ENCODE peak calls at places on chromosomes 12 and 14, in nine cellular contexts. R is thoracic aorta, O is D721Med, B is glutamatergic neuron, X is Peyer's patch, I is choroid plexus epithelial cell, A is AG10803, G is pancreas, D is fibroblast of villous mesenchyme. Y is an unnamed sample.

GRCh38 chr12:81668475-81668874 is 90.7 kb downstream of the PPFIA2 start:
- DNase-seq in X (no peak), R (no peak), G (no peak), I (peak; percentile 91), A (peak; percentile 66), O (no peak), D (peak; percentile 65), B (no peak), Y (peak; percentile 86)

GRCh38 chr12:56153291-56154065 is 1.1 kb downstream of the MYL6B start:
- DNase-seq in I (no peak), O (no peak), B (no peak), A (no peak), R (no peak), D (no peak), X (no peak), G (no peak), Y (no peak)

GRCh38 chr12:29620030-29620429 is 122.5 kb upstream of the OVCH1 start:
- DNase-seq in G (no peak), B (no peak), X (no peak), D (no peak), A (no peak), R (no peak), O (no peak), I (no peak), Y (no peak)

GRCh38 chr14:66105819-66106218 is 380.4 kb upstream of the CCDC196 start:
- DNase-seq in A (peak; percentile 63), B (no peak), O (no peak), G (no peak), I (peak; percentile 9), X (no peak), R (no peak), D (no peak), Y (no peak)

GRCh38 chr14:75306917-75307699 is 28.5 kb downstream of the FOS start:
- DNase-seq in R (no peak), D (no peak), G (no peak), I (peak; percentile 56), X (no peak), B (no peak), O (no peak), A (peak; percentile 16), Y (no peak)

GRCh38 chr14:93709249-93709648 is 79.0 kb downstream of the PRIMA1 start:
- DNase-seq in O (no peak), G (no peak), B (no peak), A (no peak), D (no peak), X (no peak), R (no peak), I (no peak), Y (no peak)

GRCh38 chr12:92297932-92298681 is 152.5 kb upstream of the BTG1 start:
- DNase-seq in G (no peak), D (peak; percentile 33), I (peak; percentile 47), A (peak; percentile 96), X (no peak), O (no peak), B (no peak), R (no peak), Y (no peak)

GRCh38 chr12:85874064-85874463 is at the start of gene NTS:
- DNase-seq in D (no peak), R (no peak), O (no peak), B (no peak), G (no peak), X (no peak), I (peak; percentile 21), A (no peak), Y (no peak)

GRCh38 chr12:53751336-53752191 is at the start of gene CISTR:
- DNase-seq in R (no peak), I (no peak), G (peak; percentile 47), B (peak; percentile 56), D (no peak), O (no peak), A (no peak), X (no peak), Y (no peak)

GRCh38 chr12:55296469-55296868 is at the start of gene OR6C6:
- DNase-seq in O (no peak), A (no peak), B (no peak), D (no peak), I (no peak), X (no peak), G (no peak), R (no peak), Y (no peak)

GRCh38 chr14:61147369-61147897 is 133.7 kb downstream of the TMEM30B start:
- DNase-seq in A (no peak), G (no peak), D (no peak), I (peak; percentile 72), R (no peak), B (no peak), O (no peak), X (no peak), Y (no peak)

GRCh38 chr14:78902010-78902623 is 731.9 kb downstream of the NRXN3 start:
- DNase-seq in R (no peak), B (peak; percentile 73), O (no peak), A (peak; percentile 42), I (peak; percentile 78), X (no peak), G (peak; percentile 33), D (peak; percentile 36), Y (peak; percentile 63)

GRCh38 chr12:88756153-88756552 is 175.9 kb upstream of the KITLG start:
- DNase-seq in B (no peak), G (no peak), A (no peak), D (no peak), R (no peak), X (no peak), O (no peak), I (no peak), Y (no peak)

GRCh38 chr14:75340921-75341320 is 62.3 kb downstream of the FOS start:
- DNase-seq in B (no peak), A (no peak), I (peak; percentile 66), R (peak; percentile 49), D (peak; percentile 30), G (no peak), X (no peak), O (no peak), Y (no peak)

DNA sequence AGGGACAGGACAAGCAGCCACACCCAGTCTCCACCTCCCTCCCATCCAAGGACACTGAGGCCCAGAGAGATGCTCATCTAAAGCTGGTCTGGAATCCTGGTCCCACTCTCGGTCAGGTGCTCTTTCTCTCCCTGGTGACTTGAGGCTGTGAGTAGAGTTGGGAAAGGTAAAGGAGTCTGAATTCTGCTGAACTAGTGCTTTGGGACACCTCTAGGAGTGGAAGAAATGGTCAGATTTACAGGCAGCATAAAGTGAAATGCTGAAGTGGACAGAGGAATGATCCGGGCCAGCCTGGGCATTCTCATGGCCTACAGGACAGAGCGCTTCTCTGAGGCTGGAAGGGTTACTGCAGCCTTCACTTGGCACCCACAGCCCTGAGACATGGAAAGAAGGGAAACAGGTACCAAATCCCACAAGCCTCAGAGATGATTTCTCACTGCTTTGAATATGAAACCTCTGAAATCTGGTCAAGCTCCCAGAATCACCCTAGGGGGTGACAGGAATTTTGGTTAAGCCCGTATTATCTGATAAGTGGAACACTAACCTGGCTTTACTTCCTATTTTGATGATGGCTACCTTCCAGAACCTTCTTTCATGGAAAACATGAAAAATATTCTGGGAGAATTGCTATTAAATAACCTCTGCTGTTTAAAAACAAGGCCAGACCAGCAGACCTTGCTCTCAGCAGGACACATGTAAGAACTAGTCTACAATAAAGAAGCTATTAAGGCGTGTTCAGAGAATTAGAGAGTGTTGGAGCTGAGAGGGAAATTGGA is 281.7 kb downstream of the ZFP36L1 start:
- DNase-seq in B (no peak), R (no peak), A (no peak), I (peak; percentile 39), X (no peak), G (no peak), O (no peak), D (peak; percentile 28), Y (no peak)
- TF ChIP-seq CTCF in B (no peak), R (no peak), A (peak; percentile 15), I (peak; percentile 24), X (no peak), G (no peak), O (no peak), D (peak; percentile 4), Y (peak; percentile 13)

GRCh38 chr12:111488271-111488670 is 82.5 kb downstream of the SH2B3 start:
- DNase-seq in I (peak; percentile 87), D (peak; percentile 86), R (no peak), G (no peak), A (no peak), X (no peak), B (no peak), O (no peak), Y (no peak)

DNA sequence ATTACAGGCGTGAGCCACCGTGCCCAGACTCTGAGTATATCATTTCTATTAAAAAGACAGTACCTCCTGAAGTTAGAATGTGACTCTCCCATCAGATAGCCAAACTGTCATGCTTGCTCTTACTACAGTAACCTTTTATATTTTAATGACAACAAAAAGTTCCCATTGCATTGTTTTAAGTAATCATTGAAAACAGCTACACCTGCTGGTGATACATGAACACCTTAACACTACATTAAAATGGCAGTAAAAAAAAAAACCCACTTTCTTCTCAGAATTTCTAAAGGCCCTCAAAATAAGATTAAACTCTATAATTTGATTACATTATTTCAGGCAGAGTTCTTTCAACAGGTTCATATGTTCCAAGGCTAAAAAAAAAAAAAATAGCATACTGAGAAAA is 76.7 kb downstream of the SH2B3 start:
- DNase-seq in G (no peak), R (no peak), B (no peak), X (no peak), I (peak; percentile 15), A (no peak), O (no peak), D (no peak), Y (no peak)
- TF ChIP-seq CTCF in G (no peak), R (no peak), B (no peak), X (no peak), I (peak; percentile 41), A (peak; percentile 29), O (no peak), D (peak; percentile 23), Y (peak; percentile 31)

GRCh38 chr12:41511247-41511646 is 323.1 kb downstream of the PDZRN4 start:
- DNase-seq in B (no peak), D (no peak), G (no peak), I (no peak), A (no peak), R (no peak), X (no peak), O (no peak), Y (peak; percentile 88)

GRCh38 chr12:41514050-41514449 is 325.9 kb downstream of the PDZRN4 start:
- DNase-seq in I (no peak), O (no peak), B (no peak), D (no peak), A (no peak), X (no peak), R (no peak), G (no peak), Y (peak; percentile 85)

GRCh38 chr12:41515953-41516352 is 327.8 kb downstream of the PDZRN4 start:
- DNase-seq in A (no peak), X (no peak), O (no peak), D (no peak), I (no peak), G (no peak), R (no peak), B (no peak), Y (no peak)

GRCh38 chr12:41512531-41512930 is 324.4 kb downstream of the PDZRN4 start:
- DNase-seq in A (no peak), X (no peak), B (no peak), D (no peak), I (no peak), O (no peak), R (no peak), G (no peak), Y (no peak)

GRCh38 chr12:41514907-41515306 is 326.8 kb downstream of the PDZRN4 start:
- DNase-seq in R (no peak), D (no peak), X (no peak), I (peak; percentile 32), G (no peak), O (no peak), A (no peak), B (no peak), Y (no peak)
- TF ChIP-seq CTCF in R (no peak), D (peak; percentile 55), X (no peak), I (peak; percentile 63), G (no peak), O (no peak), A (peak; percentile 2), B (no peak), Y (no peak)

GRCh38 chr12:108850854-108851573 is 6.4 kb downstream of the SSH1 start:
- DNase-seq in B (peak; percentile 71), X (no peak), D (peak; percentile 94), G (no peak), A (peak; percentile 85), R (no peak), I (peak; percentile 96), O (no peak), Y (peak; percentile 64)
- TF ChIP-seq CTCF in B (no peak), X (no peak), D (peak; percentile 24), G (no peak), A (peak; percentile 47), R (no peak), I (peak; percentile 41), O (peak; percentile 26), Y (peak; percentile 19)